ENCODE peak calls at places on chromosomes 13 and 19, in nine cellular contexts. One of them, this sample, is unnamed.

GRCh38 chr13:37884674-37885073 is 15.1 kb upstream of the TRPC4 start:
- DNase-seq in OCI-LY7: no peak
- DNase-seq in heart right ventricle: no peak
- DNase-seq in GM23248: peak; percentile 8
- DNase-seq in tibial nerve: no peak
- DNase-seq in upper lobe of left lung: no peak
- DNase-seq in thoracic aorta: no peak
- DNase-seq in tibial artery: no peak
- DNase-seq in upper lobe of right lung: no peak
- DNase-seq in this sample: no peak

GRCh38 chr19:5943623-5944022 is 29.6 kb downstream of the CAPS start:
- DNase-seq in OCI-LY7: no peak
- DNase-seq in tibial artery: no peak
- DNase-seq in upper lobe of right lung: no peak
- DNase-seq in upper lobe of left lung: no peak
- DNase-seq in GM23248: peak; percentile 54
- DNase-seq in thoracic aorta: no peak
- DNase-seq in tibial nerve: no peak
- DNase-seq in heart right ventricle: no peak
- DNase-seq in this sample: no peak

GRCh38 chr13:100589178-100589725 is 663 bp upstream of the GGACT start:
- DNase-seq in heart right ventricle: no peak
- DNase-seq in upper lobe of right lung: no peak
- DNase-seq in tibial nerve: no peak
- DNase-seq in OCI-LY7: no peak
- DNase-seq in tibial artery: no peak
- DNase-seq in upper lobe of left lung: no peak
- DNase-seq in GM23248: peak; percentile 28
- DNase-seq in thoracic aorta: no peak
- DNase-seq in this sample: no peak

GRCh38 chr13:110377178-110378175 is 70.4 kb downstream of the COL4A2 start:
- DNase-seq in tibial artery: no peak
- DNase-seq in tibial nerve: no peak
- DNase-seq in GM23248: no peak
- DNase-seq in thoracic aorta: no peak
- DNase-seq in upper lobe of left lung: no peak
- DNase-seq in heart right ventricle: no peak
- DNase-seq in upper lobe of right lung: no peak
- DNase-seq in OCI-LY7: no peak
- DNase-seq in this sample: no peak

GRCh38 chr13:108777421-108778420 is 148.3 kb downstream of the MYO16 start:
- DNase-seq in tibial artery: no peak
- DNase-seq in upper lobe of left lung: no peak
- DNase-seq in upper lobe of right lung: no peak
- DNase-seq in thoracic aorta: no peak
- DNase-seq in GM23248: no peak
- DNase-seq in tibial nerve: no peak
- DNase-seq in OCI-LY7: no peak
- DNase-seq in heart right ventricle: no peak
- DNase-seq in this sample: no peak

GRCh38 chr19:12884926-12885748 is 1.9 kb downstream of the KLF1 start:
- DNase-seq in OCI-LY7: peak; percentile 85
- DNase-seq in upper lobe of right lung: peak; percentile 95
- DNase-seq in thoracic aorta: no peak
- DNase-seq in tibial artery: peak; percentile 74
- DNase-seq in tibial nerve: no peak
- DNase-seq in heart right ventricle: peak; percentile 71
- DNase-seq in GM23248: peak; percentile 75
- DNase-seq in upper lobe of left lung: peak; percentile 98
- DNase-seq in this sample: peak; percentile 80

GRCh38 chr19:40236366-40236765 is 9.9 kb upstream of the CCNP start:
- DNase-seq in tibial artery: no peak
- DNase-seq in heart right ventricle: no peak
- DNase-seq in GM23248: no peak
- DNase-seq in thoracic aorta: no peak
- DNase-seq in upper lobe of left lung: no peak
- DNase-seq in upper lobe of right lung: no peak
- DNase-seq in OCI-LY7: no peak
- DNase-seq in tibial nerve: no peak
- DNase-seq in this sample: no peak

GRCh38 chr13:64723735-64724134 is 2506.4 kb downstream of the PCDH9 start:
- DNase-seq in upper lobe of right lung: no peak
- DNase-seq in OCI-LY7: no peak
- DNase-seq in tibial nerve: no peak
- DNase-seq in upper lobe of left lung: no peak
- DNase-seq in GM23248: peak; percentile 87
- DNase-seq in tibial artery: no peak
- DNase-seq in thoracic aorta: no peak
- DNase-seq in heart right ventricle: no peak
- DNase-seq in this sample: peak; percentile 90

GRCh38 chr19:29378126-29378525 is 147.7 kb upstream of the VSTM2B start:
- DNase-seq in upper lobe of left lung: no peak
- DNase-seq in OCI-LY7: no peak
- DNase-seq in upper lobe of right lung: no peak
- DNase-seq in GM23248: no peak
- DNase-seq in tibial artery: peak; percentile 12
- DNase-seq in heart right ventricle: no peak
- DNase-seq in tibial nerve: no peak
- DNase-seq in thoracic aorta: no peak
- DNase-seq in this sample: no peak

GRCh38 chr19:5667751-5668271 is 12.5 kb downstream of the MICOS13 start:
- DNase-seq in OCI-LY7: no peak
- DNase-seq in tibial nerve: no peak
- DNase-seq in GM23248: no peak
- DNase-seq in upper lobe of left lung: peak; percentile 81
- DNase-seq in thoracic aorta: no peak
- DNase-seq in upper lobe of right lung: no peak
- DNase-seq in tibial artery: no peak
- DNase-seq in heart right ventricle: no peak
- DNase-seq in this sample: no peak

GRCh38 chr13:99600318-99600717 is 99.0 kb downstream of the TM9SF2 start:
- DNase-seq in upper lobe of left lung: no peak
- DNase-seq in tibial artery: no peak
- DNase-seq in thoracic aorta: no peak
- DNase-seq in heart right ventricle: no peak
- DNase-seq in upper lobe of right lung: no peak
- DNase-seq in OCI-LY7: peak; percentile 43
- DNase-seq in GM23248: no peak
- DNase-seq in tibial nerve: no peak
- DNase-seq in this sample: no peak

GRCh38 chr13:20033486-20033885 is 75.0 kb downstream of the ZMYM2 start:
- DNase-seq in heart right ventricle: no peak
- DNase-seq in upper lobe of right lung: no peak
- DNase-seq in upper lobe of left lung: no peak
- DNase-seq in tibial nerve: no peak
- DNase-seq in thoracic aorta: no peak
- DNase-seq in GM23248: no peak
- DNase-seq in OCI-LY7: no peak
- DNase-seq in tibial artery: no peak
- DNase-seq in this sample: peak; percentile 26

GRCh38 chr13:20024706-20025105 is 66.2 kb downstream of the ZMYM2 start:
- DNase-seq in upper lobe of right lung: no peak
- DNase-seq in heart right ventricle: no peak
- DNase-seq in tibial artery: no peak
- DNase-seq in GM23248: no peak
- DNase-seq in OCI-LY7: no peak
- DNase-seq in upper lobe of left lung: no peak
- DNase-seq in tibial nerve: no peak
- DNase-seq in thoracic aorta: no peak
- DNase-seq in this sample: no peak

DNA sequence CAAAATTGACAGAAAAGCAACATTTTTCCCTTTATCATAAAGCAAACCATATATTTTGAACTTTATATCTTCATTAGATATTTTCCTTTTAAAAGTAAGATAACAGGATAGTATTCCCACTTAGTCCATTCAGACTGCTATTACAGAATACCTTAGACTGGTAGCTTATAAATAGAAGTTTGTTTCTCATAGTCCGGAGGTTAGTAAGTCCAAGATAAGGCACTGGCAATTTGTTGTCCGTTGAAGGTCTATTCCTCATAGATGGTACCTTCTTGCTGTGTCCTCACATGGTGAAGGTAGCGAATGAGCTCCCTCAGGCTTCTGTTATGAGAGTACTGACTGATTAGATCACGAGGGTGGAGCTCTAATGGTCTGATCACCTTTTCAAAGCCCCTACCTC is 70.4 kb downstream of the ZMYM2 start:
- DNase-seq in upper lobe of right lung: no peak
- DNase-seq in GM23248: no peak
- DNase-seq in tibial nerve: no peak
- DNase-seq in thoracic aorta: no peak
- DNase-seq in upper lobe of left lung: no peak
- DNase-seq in heart right ventricle: no peak
- DNase-seq in tibial artery: no peak
- DNase-seq in OCI-LY7: no peak
- DNase-seq in this sample: no peak
- H3K9me3 ChIP-seq in upper lobe of right lung: no peaks in the 10 kb centered on the region
- H3K9me3 ChIP-seq in GM23248: no peaks in the 10 kb centered on the region
- H3K9me3 ChIP-seq in tibial nerve: no peaks in the 10 kb centered on the region
- H3K9me3 ChIP-seq in thoracic aorta: no peaks in the 10 kb centered on the region
- H3K9me3 ChIP-seq in upper lobe of left lung: no peaks in the 10 kb centered on the region
- H3K9me3 ChIP-seq in heart right ventricle: no peaks in the 10 kb centered on the region
- H3K9me3 ChIP-seq in tibial artery: no peaks in the 10 kb centered on the region
- H3K9me3 ChIP-seq in OCI-LY7: no peaks in the 10 kb centered on the region
- H3K9me3 ChIP-seq in this sample: no peaks in the 10 kb centered on the region

DNA sequence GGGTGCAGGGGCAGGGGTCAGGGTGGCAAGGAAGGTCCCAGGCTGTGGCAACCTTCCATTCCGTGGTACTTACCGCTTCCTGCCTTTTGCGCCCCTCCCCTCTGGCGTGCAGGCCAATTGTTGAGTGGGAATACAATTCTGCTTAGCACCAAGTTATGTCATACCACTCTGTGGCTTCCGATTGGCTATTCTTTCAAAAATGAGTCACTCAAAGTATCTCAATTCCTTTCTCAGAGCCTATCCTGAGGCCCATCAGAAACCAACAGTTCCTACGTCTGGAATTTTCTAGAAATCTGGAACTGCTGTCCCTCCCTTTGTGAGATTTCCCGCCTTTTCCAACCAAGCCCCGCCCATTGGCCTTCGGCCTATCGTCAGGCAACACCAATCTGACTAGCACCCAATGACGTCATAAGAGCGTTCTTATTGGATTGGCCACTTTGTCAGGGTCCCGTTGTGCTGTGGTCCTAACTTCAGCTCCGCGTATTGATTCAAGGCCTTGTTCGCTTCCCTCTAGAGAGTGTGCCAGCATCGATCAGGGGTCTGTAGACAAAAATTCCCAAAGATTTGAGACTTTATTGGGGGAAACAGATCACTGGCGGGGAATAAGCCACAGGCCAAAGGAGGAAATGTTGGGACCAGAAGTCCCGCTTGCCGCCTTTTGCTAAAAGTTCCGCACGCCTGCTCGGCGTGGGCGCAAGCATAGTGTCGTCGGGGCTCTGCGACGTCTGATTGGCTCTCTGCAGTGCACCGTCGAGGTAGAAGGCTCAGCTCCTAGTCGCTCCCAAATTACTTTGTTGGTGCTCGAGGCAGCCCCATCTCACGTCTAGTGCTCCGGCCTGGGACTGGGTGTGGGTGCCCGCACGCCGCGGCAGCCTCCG is 11.7 kb downstream of the NTN5 start:
- DNase-seq in heart right ventricle: peak; percentile 86
- DNase-seq in thoracic aorta: peak; percentile 65
- DNase-seq in tibial artery: peak; percentile 89
- DNase-seq in OCI-LY7: peak; percentile 99
- DNase-seq in GM23248: peak; percentile 84
- DNase-seq in upper lobe of left lung: no peak
- DNase-seq in tibial nerve: peak; percentile 90
- DNase-seq in upper lobe of right lung: peak; percentile 90
- DNase-seq in this sample: peak; percentile 83
- H3K4me3 ChIP-seq in heart right ventricle: no peak overlapping the region
- H3K4me3 ChIP-seq in thoracic aorta: peak overlapping the region; percentile 45
- H3K4me3 ChIP-seq in tibial artery: no peak overlapping the region
- H3K4me3 ChIP-seq in OCI-LY7: peak overlapping the region; percentile 27
- H3K4me3 ChIP-seq in GM23248: no peak overlapping the region
- H3K4me3 ChIP-seq in upper lobe of left lung: no peak overlapping the region
- H3K4me3 ChIP-seq in tibial nerve: no peak overlapping the region
- H3K4me3 ChIP-seq in upper lobe of right lung: peak overlapping the region; percentile 1
- H3K4me3 ChIP-seq in this sample: no peak overlapping the region

DNA sequence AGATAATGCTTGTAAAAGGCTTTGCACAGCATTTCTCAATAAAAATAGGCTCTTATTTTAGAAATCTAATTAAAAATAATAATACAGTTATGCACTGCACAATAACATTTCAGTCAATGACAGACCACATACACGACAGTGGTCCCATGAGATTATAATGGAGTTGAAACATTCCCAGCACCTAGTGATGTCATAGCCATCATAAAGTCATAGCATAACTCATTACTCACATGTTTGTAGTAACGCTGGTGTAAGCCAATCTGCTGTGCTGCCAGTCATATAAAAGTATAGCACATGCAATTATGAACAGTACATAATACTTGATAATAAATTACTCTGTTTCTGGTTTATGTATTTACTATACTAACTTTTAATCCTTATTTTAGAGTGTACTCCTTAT is 12.7 kb upstream of the SERPINE3 start:
- DNase-seq in OCI-LY7: no peak
- DNase-seq in upper lobe of right lung: no peak
- DNase-seq in thoracic aorta: no peak
- DNase-seq in tibial artery: no peak
- DNase-seq in heart right ventricle: no peak
- DNase-seq in tibial nerve: no peak
- DNase-seq in upper lobe of left lung: no peak
- DNase-seq in GM23248: no peak
- DNase-seq in this sample: no peak
- H3K9me3 ChIP-seq in OCI-LY7: no peaks in the 10 kb centered on the region
- H3K9me3 ChIP-seq in upper lobe of right lung: no peaks in the 10 kb centered on the region
- H3K9me3 ChIP-seq in thoracic aorta: no peaks in the 10 kb centered on the region
- H3K9me3 ChIP-seq in tibial artery: no peaks in the 10 kb centered on the region
- H3K9me3 ChIP-seq in heart right ventricle: no peaks in the 10 kb centered on the region
- H3K9me3 ChIP-seq in tibial nerve: no peaks in the 10 kb centered on the region
- H3K9me3 ChIP-seq in upper lobe of left lung: no peaks in the 10 kb centered on the region
- H3K9me3 ChIP-seq in GM23248: no peaks in the 10 kb centered on the region
- H3K9me3 ChIP-seq in this sample: no peaks in the 10 kb centered on the region

GRCh38 chr19:47023448-47023794 is 3.8 kb downstream of the NPAS1 start:
- DNase-seq in GM23248: no peak
- DNase-seq in tibial artery: no peak
- DNase-seq in tibial nerve: no peak
- DNase-seq in upper lobe of left lung: no peak
- DNase-seq in OCI-LY7: no peak
- DNase-seq in upper lobe of right lung: no peak
- DNase-seq in thoracic aorta: no peak
- DNase-seq in heart right ventricle: no peak
- DNase-seq in this sample: no peak

GRCh38 chr19:47022140-47022536 is 2.5 kb downstream of the NPAS1 start:
- DNase-seq in tibial artery: no peak
- DNase-seq in heart right ventricle: no peak
- DNase-seq in upper lobe of left lung: no peak
- DNase-seq in GM23248: no peak
- DNase-seq in OCI-LY7: no peak
- DNase-seq in upper lobe of right lung: no peak
- DNase-seq in thoracic aorta: no peak
- DNase-seq in tibial nerve: no peak
- DNase-seq in this sample: no peak

GRCh38 chr19:47021536-47022139 is 2.0 kb downstream of the NPAS1 start:
- DNase-seq in thoracic aorta: no peak
- DNase-seq in heart right ventricle: no peak
- DNase-seq in GM23248: peak; percentile 57
- DNase-seq in OCI-LY7: no peak
- DNase-seq in tibial artery: no peak
- DNase-seq in upper lobe of right lung: no peak
- DNase-seq in tibial nerve: no peak
- DNase-seq in upper lobe of left lung: peak; percentile 87
- DNase-seq in this sample: no peak

GRCh38 chr19:47024502-47024901 is 4.9 kb downstream of the NPAS1 start:
- DNase-seq in GM23248: no peak
- DNase-seq in tibial artery: no peak
- DNase-seq in upper lobe of right lung: no peak
- DNase-seq in tibial nerve: no peak
- DNase-seq in OCI-LY7: no peak
- DNase-seq in heart right ventricle: no peak
- DNase-seq in upper lobe of left lung: no peak
- DNase-seq in thoracic aorta: no peak
- DNase-seq in this sample: no peak

GRCh38 chr19:47022541-47023447 is 3.2 kb downstream of the NPAS1 start:
- DNase-seq in tibial artery: no peak
- DNase-seq in OCI-LY7: no peak
- DNase-seq in upper lobe of left lung: no peak
- DNase-seq in GM23248: no peak
- DNase-seq in thoracic aorta: no peak
- DNase-seq in upper lobe of right lung: no peak
- DNase-seq in tibial nerve: no peak
- DNase-seq in heart right ventricle: no peak
- DNase-seq in this sample: no peak
- H3K4me3 ChIP-seq in tibial artery: no peak overlapping the region
- H3K4me3 ChIP-seq in OCI-LY7: no peak overlapping the region
- H3K4me3 ChIP-seq in upper lobe of left lung: no peak overlapping the region
- H3K4me3 ChIP-seq in GM23248: no peak overlapping the region
- H3K4me3 ChIP-seq in thoracic aorta: no peak overlapping the region
- H3K4me3 ChIP-seq in upper lobe of right lung: no peak overlapping the region
- H3K4me3 ChIP-seq in tibial nerve: no peak overlapping the region
- H3K4me3 ChIP-seq in heart right ventricle: no peak overlapping the region
- H3K4me3 ChIP-seq in this sample: no peak overlapping the region